ENCODE peak calls at places on chromosomes 4 and X, in six cellular contexts. B, K, A, C, H and R are unnamed samples.
A peak's percentile ranks its signal among the peaks of the same experiment; 100 is the strongest.

GRCh38 chr4:76704133-76704881 is 193.6 kb downstream of the SOWAHB start:
- DNase-seq in B (no peak), K (no peak), A (peak; percentile 58), C (no peak), H (no peak), R (no peak)

GRCh38 chr4:2469192-2469984 is 482 bp downstream of the RNF4 start:
- DNase-seq in B (peak; percentile 69), K (no peak), A (peak; percentile 26), C (peak; percentile 80), H (no peak), R (peak; percentile 82)

GRCh38 chr4:41321216-41321945 is 64.7 kb downstream of the UCHL1 start:
- DNase-seq in B (no peak), K (no peak), A (no peak), C (no peak), H (no peak), R (no peak)

GRCh38 chrX:130086414-130087207 is 23.7 kb downstream of the ELF4 start:
- DNase-seq in B (no peak), K (no peak), A (no peak), C (peak; percentile 54), H (no peak), R (no peak)

GRCh38 chrX:27679281-27679680 is 89.1 kb downstream of the DCAF8L2 start:
- DNase-seq in B (no peak), K (no peak), A (no peak), C (no peak), H (no peak), R (no peak)

GRCh38 chrX:43882294-43882681 is at the start of gene MAOB:
- DNase-seq in B (peak; percentile 54), K (no peak), A (peak; percentile 69), C (peak; percentile 13), H (no peak), R (no peak)

GRCh38 chr4:2259541-2260267 is 2.2 kb downstream of the MXD4 start:
- DNase-seq in B (peak; percentile 18), K (no peak), A (no peak), C (no peak), H (no peak), R (no peak)

GRCh38 chr4:76782837-76783236 is 115.1 kb downstream of the SOWAHB start:
- DNase-seq in B (no peak), K (peak; percentile 82), A (no peak), C (no peak), H (no peak), R (no peak)

GRCh38 chr4:112519689-112520597 is 4.0 kb upstream of the NEUROG2 start:
- DNase-seq in B (no peak), K (no peak), A (no peak), C (no peak), H (no peak), R (peak; percentile 16)

GRCh38 chrX:8845060-8845459 is 43.9 kb upstream of the FAM9A start:
- DNase-seq in B (no peak), K (peak; percentile 29), A (peak; percentile 1), C (no peak), H (no peak), R (no peak)

GRCh38 chr4:176189891-176190795 is 5.2 kb downstream of the SPATA4 start:
- DNase-seq in B (no peak), K (no peak), A (no peak), C (no peak), H (no peak), R (no peak)

GRCh38 chrX:39204945-39205344 is 403.7 kb downstream of the MID1IP1 start:
- DNase-seq in B (no peak), K (no peak), A (no peak), C (peak; percentile 5), H (no peak), R (no peak)

GRCh38 chrX:38806054-38806389 is 4.8 kb downstream of the MID1IP1 start:
- DNase-seq in B (peak; percentile 31), K (no peak), A (no peak), C (no peak), H (peak; percentile 10), R (no peak)

GRCh38 chr4:38125816-38126215 is 165.6 kb downstream of the PTTG2 start:
- DNase-seq in B (no peak), K (no peak), A (no peak), C (no peak), H (no peak), R (no peak)

GRCh38 chrX:15973299-15973698 is 118.7 kb upstream of the AP1S2 start:
- DNase-seq in B (no peak), K (no peak), A (peak; percentile 8), C (peak; percentile 24), H (peak; percentile 14), R (peak; percentile 28)

GRCh38 chr4:166134285-166134684 is 261.2 kb downstream of the TLL1 start:
- DNase-seq in B (no peak), K (no peak), A (no peak), C (no peak), H (no peak), R (no peak)

GRCh38 chr4:54543088-54543795 is 114.5 kb upstream of the KIT start:
- DNase-seq in B (no peak), K (peak; percentile 85), A (peak; percentile 66), C (no peak), H (no peak), R (no peak)

GRCh38 chrX:97027384-97027922 is 143.7 kb downstream of the RPA4 start:
- DNase-seq in B (no peak), K (no peak), A (no peak), C (no peak), H (no peak), R (no peak)

GRCh38 chrX:46184749-46185148 is 360.5 kb downstream of the ZNF674 start:
- DNase-seq in B (no peak), K (no peak), A (no peak), C (no peak), H (no peak), R (no peak)

GRCh38 chr4:113404846-113405245 is 355.4 kb downstream of the ANK2 start:
- DNase-seq in B (no peak), K (no peak), A (no peak), C (no peak), H (no peak), R (no peak)

GRCh38 chrX:11908371-11908770 is 150.3 kb downstream of the MSL3 start:
- DNase-seq in B (no peak), K (no peak), A (peak; percentile 2), C (peak; percentile 16), H (no peak), R (peak; percentile 20)

GRCh38 chr4:38856046-38856445 is 571 bp downstream of the TLR6 start:
- DNase-seq in B (no peak), K (no peak), A (no peak), C (no peak), H (no peak), R (no peak)

GRCh38 chrX:40140706-40141499 is 43.1 kb upstream of the BCOR start:
- DNase-seq in B (peak; percentile 44), K (no peak), A (peak; percentile 49), C (no peak), H (no peak), R (no peak)